ENCODE peak calls at places on chromosomes 6 and 20, in five cellular contexts. N, M, O, X and F are unnamed samples.

GRCh38 chr20:16576219-16576618 is 3.0 kb upstream of the KIF16B start:
- DNase-seq in N (no peak), M (no peak), O (no peak), X (no peak), F (no peak)

GRCh38 chr20:1813101-1813529 is 82.1 kb upstream of the SIRPA start:
- DNase-seq in N (peak; percentile 77), M (no peak), O (peak; percentile 100), X (no peak), F (peak; percentile 49)

GRCh38 chr6:116283191-116283590 is 3.5 kb upstream of the TSPYL1 start:
- DNase-seq in N (no peak), M (no peak), O (no peak), X (no peak), F (no peak)

GRCh38 chr20:50304883-50305635 is 114.4 kb downstream of the CEBPB start:
- DNase-seq in N (peak; percentile 96), M (no peak), O (peak; percentile 55), X (peak; percentile 73), F (peak; percentile 73)

GRCh38 chr6:2296781-2297180 is 51.4 kb upstream of the GMDS start:
- DNase-seq in N (no peak), M (no peak), O (no peak), X (no peak), F (no peak)

GRCh38 chr6:81831274-81831673 is 78.8 kb upstream of the TENT5A start:
- DNase-seq in N (no peak), M (no peak), O (no peak), X (peak; percentile 62), F (peak; percentile 26)

GRCh38 chr20:1993986-1994385 is at the start of gene PDYN:
- DNase-seq in N (no peak), M (no peak), O (no peak), X (no peak), F (no peak)

GRCh38 chr6:98044168-98044567 is 761.2 kb upstream of the MMS22L start:
- DNase-seq in N (no peak), M (no peak), O (no peak), X (no peak), F (no peak)

GRCh38 chr6:5710516-5710915 is 296.2 kb downstream of the NRN1 start:
- DNase-seq in N (no peak), M (no peak), O (no peak), X (no peak), F (no peak)

GRCh38 chr20:32443386-32443974 is 85.3 kb downstream of the ASXL1 start:
- DNase-seq in N (no peak), M (no peak), O (peak; percentile 34), X (no peak), F (no peak)

GRCh38 chr20:1469925-1470571 is 3.4 kb upstream of the NSFL1C start:
- DNase-seq in N (peak; percentile 84), M (no peak), O (peak; percentile 100), X (peak; percentile 91), F (peak; percentile 95)

GRCh38 chr20:41150664-41151063 is 13.3 kb downstream of the PLCG1 start:
- DNase-seq in N (no peak), M (no peak), O (peak; percentile 27), X (no peak), F (no peak)

GRCh38 chr6:81376745-81377144 is 375.7 kb downstream of the TENT5A start:
- DNase-seq in N (no peak), M (no peak), O (no peak), X (no peak), F (no peak)

GRCh38 chr6:22222469-22222868 is 74.4 kb downstream of the PRL start:
- DNase-seq in N (no peak), M (no peak), O (no peak), X (no peak), F (no peak)

GRCh38 chr6:34154668-34155447 is 9.0 kb upstream of the GRM4 start:
- DNase-seq in N (peak; percentile 90), M (peak; percentile 45), O (peak; percentile 46), X (peak; percentile 48), F (peak; percentile 57)

GRCh38 chr20:57467742-57468141 is 57.2 kb downstream of the CTCFL start:
- DNase-seq in N (no peak), M (no peak), O (peak; percentile 16), X (no peak), F (no peak)

GRCh38 chr20:25744261-25744660 is 47.6 kb upstream of the ZNF337 start:
- DNase-seq in N (no peak), M (no peak), O (no peak), X (no peak), F (no peak)

GRCh38 chr6:3176562-3177355 is 19.4 kb upstream of the TUBB2A start:
- DNase-seq in N (peak; percentile 84), M (no peak), O (peak; percentile 96), X (no peak), F (no peak)

GRCh38 chr6:11618533-11618932 is 81.0 kb downstream of the TMEM170B start:
- DNase-seq in N (no peak), M (no peak), O (peak; percentile 57), X (no peak), F (no peak)

GRCh38 chr6:17730078-17730704 is 23.5 kb upstream of the NUP153 start:
- DNase-seq in N (no peak), M (no peak), O (no peak), X (no peak), F (no peak)

GRCh38 chr6:149896491-149896890 is 1.4 kb downstream of the RAET1E start:
- DNase-seq in N (peak; percentile 39), M (no peak), O (peak; percentile 76), X (no peak), F (no peak)